ENCODE peak calls at places on chromosomes 6 and 20, in four cellular contexts. M is CD8-positive, alpha-beta memory T cell; V is A549; L is mesothelial cell of epicardium. C is an unnamed sample.

GRCh38 chr20:43936805-43937204 is 22.2 kb downstream of the TOX2 start:
- DNase-seq in M (no peak), V (no peak), L (no peak), C (no peak)

GRCh38 chr6:11803596-11803981 is 25.0 kb upstream of the ADTRP start:
- DNase-seq in M (no peak), V (no peak), L (no peak), C (no peak)

GRCh38 chr6:33156561-33156960 is 35.7 kb downstream of the COL11A2 start:
- DNase-seq in M (no peak), V (no peak), L (no peak), C (no peak)

GRCh38 chr6:29847871-29848630 is 20.4 kb downstream of the HLA-G start:
- DNase-seq in M (peak; percentile 79), V (peak; percentile 60), L (peak; percentile 83), C (peak; percentile 47)

GRCh38 chr20:16245879-16246278 is 327.4 kb downstream of the KIF16B start:
- DNase-seq in M (no peak), V (no peak), L (no peak), C (no peak)

GRCh38 chr6:28081486-28081751 is 1.1 kb downstream of the ZNF165 start:
- DNase-seq in M (peak; percentile 40), V (no peak), L (no peak), C (no peak)

GRCh38 chr6:112485813-112486212 is 138.7 kb downstream of the RFPL4B start:
- DNase-seq in M (no peak), V (no peak), L (no peak), C (no peak)

GRCh38 chr6:42222450-42222849 is 4.8 kb upstream of the MRPS10 start:
- DNase-seq in M (no peak), V (no peak), L (no peak), C (no peak)

GRCh38 chr20:58695084-58695722 is 2.6 kb downstream of the NPEPL1 start:
- DNase-seq in M (no peak), V (no peak), L (no peak), C (no peak)

GRCh38 chr6:71079707-71080106 is 122.8 kb upstream of the B3GAT2 start:
- DNase-seq in M (no peak), V (no peak), L (no peak), C (no peak)

C was measured in breast epithelium.